ENCODE peak calls at places on chromosomes 13 and 19, in six cellular contexts. T is ovary, J is H1, M is HCT116, S is A549, U is heart left ventricle. L is an unnamed sample. For H3K4me1, the result is how much of the 10 kb centered on the place peaks cover.

GRCh38 chr19:51364200-51365106 is 1.7 kb downstream of the ETFB start:
- DNase-seq in U (no peak), J (no peak), T (no peak), M (no peak), S (peak), L (no peak)

GRCh38 chr19:38024991-38025716 is 118.1 kb downstream of the SIPA1L3 start:
- DNase-seq in S (no peak), T (no peak), U (no peak), M (no peak), J (no peak), L (no peak)

GRCh38 chr19:30369833-30370232 is 2.4 kb upstream of the ZNF536 start:
- DNase-seq in J (no peak), T (no peak), M (no peak), S (no peak), U (no peak), L (no peak)

GRCh38 chr19:39237200-39238184 is 7.3 kb downstream of the IFNL3 start:
- DNase-seq in M (peak), S (peak), J (no peak), T (no peak), U (no peak), L (peak)

GRCh38 chr19:23554548-23554947 is 132.5 kb downstream of the ZNF675 start:
- DNase-seq in J (no peak), S (no peak), T (no peak), M (no peak), U (no peak), L (no peak)

GRCh38 chr19:16327911-16328823 is 3.5 kb downstream of the KLF2 start:
- DNase-seq in T (peak), U (peak), M (no peak), J (no peak), S (peak), L (peak)

GRCh38 chr13:44471686-44472085 is 98.1 kb downstream of the SERP2 start:
- DNase-seq in T (no peak), S (peak), J (no peak), M (no peak), U (no peak), L (no peak)

GRCh38 chr13:108987945-108988344 is 358.5 kb downstream of the MYO16 start:
- DNase-seq in J (no peak), M (no peak), U (no peak), S (no peak), T (no peak), L (no peak)

GRCh38 chr19:50325310-50326100 is 3.7 kb downstream of the KCNC3 start:
- DNase-seq in U (peak), M (peak), J (peak), T (no peak), S (peak), L (no peak)

GRCh38 chr19:43432866-43433673 is 18.4 kb downstream of the TEX101 start:
- DNase-seq in M (peak), S (peak), J (peak), U (peak), T (no peak), L (no peak)

GRCh38 chr19:49889687-49890348 is 6.9 kb downstream of the IL4I1 start:
- DNase-seq in T (peak), U (peak), S (peak), M (peak), J (peak), L (peak)

GRCh38 chr19:20247016-20247683 is 80.1 kb downstream of the ZNF486 start:
- DNase-seq in J (no peak), M (no peak), S (no peak), T (peak), U (no peak), L (no peak)

GRCh38 chr13:73544175-73544574 is 485.4 kb downstream of the KLF5 start:
- DNase-seq in U (no peak), J (no peak), S (peak), T (no peak), M (no peak), L (no peak)

GRCh38 chr13:34155931-34156607 is 338.1 kb downstream of the RFC3 start:
- DNase-seq in U (no peak), J (no peak), M (peak), S (peak), T (no peak), L (no peak)

GRCh38 chr13:93559718-93560117 is 333.1 kb downstream of the GPC6 start:
- DNase-seq in J (no peak), U (no peak), S (peak), M (no peak), T (no peak), L (no peak)

GRCh38 chr13:49023441-49023840 is 47.7 kb downstream of the FNDC3A start:
- DNase-seq in M (peak), T (no peak), S (peak), U (no peak), J (no peak), L (no peak)

GRCh38 chr19:29662604-29663404 is 2.5 kb upstream of the PLEKHF1 start:
- DNase-seq in S (peak), J (no peak), U (peak), T (peak), M (no peak), L (peak)

DNA sequence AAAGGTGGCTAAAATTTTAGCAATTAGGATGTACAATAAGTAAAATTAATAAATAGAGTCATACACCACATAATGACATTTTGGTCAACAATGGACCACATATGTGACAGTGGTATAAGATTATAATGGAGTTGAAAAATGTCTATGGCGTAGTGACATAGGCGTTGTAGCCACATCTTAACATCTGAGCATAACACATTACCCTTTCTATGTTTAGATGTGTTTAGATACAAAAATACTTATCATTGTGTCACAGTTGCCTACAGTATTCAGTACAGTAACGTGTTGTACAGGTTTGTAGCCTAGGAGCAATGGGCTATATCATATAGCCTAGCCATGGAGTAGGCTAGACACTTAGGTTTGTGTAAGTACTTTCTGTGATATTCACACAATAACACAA is 111.2 kb downstream of the LRCH1 start:
- DNase-seq in T (no peak), J (no peak), M (no peak), U (no peak), S (no peak), L (no peak)
- H3K4me1 ChIP-seq in T (under half), J (under half), M (under half), U (under half), S (half or more), L (under half)

GRCh38 chr19:17560205-17560595 is 4.8 kb downstream of the COLGALT1 start:
- DNase-seq in U (peak), J (no peak), S (peak), M (no peak), T (no peak), L (no peak)
- H3K4me1 ChIP-seq in U (under half), J (under half), S (under half), M (under half), T (under half), L (under half)

GRCh38 chr13:51245583-51245982 is 23.4 kb downstream of the FAM124A start:
- DNase-seq in M (no peak), T (no peak), J (no peak), U (no peak), S (no peak), L (no peak)
- H3K4me1 ChIP-seq in M (under half), T (under half), J (under half), U (under half), S (under half), L (under half)

GRCh38 chr13:111210945-111211469 is 95.9 kb downstream of the ARHGEF7 start:
- DNase-seq in T (no peak), J (no peak), S (no peak), U (no peak), M (no peak), L (no peak)
- H3K4me1 ChIP-seq in T (under half), J (under half), S (under half), U (under half), M (under half), L (under half)

DNA sequence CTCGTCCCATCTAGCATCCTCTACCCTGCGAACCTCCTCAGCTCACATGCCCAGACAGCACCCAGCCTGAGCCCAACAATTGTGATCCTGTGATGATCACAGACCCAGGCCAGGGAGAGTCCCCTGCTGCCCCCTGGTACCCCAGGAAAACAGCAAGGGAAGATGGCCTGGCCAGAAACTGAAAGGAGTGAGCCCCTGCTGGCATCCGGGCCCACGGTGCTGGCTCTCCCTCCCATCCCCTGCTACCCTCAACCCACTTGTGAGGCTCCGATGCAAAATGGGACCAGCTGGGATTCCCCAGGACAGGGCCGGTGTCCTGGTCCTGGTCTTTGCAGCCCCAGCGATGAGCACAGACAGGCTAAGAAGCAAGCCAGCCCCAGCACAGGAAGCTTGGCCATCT is 14.1 kb downstream of the RANBP3 start:
- DNase-seq in S (no peak), T (no peak), J (no peak), M (no peak), U (no peak), L (no peak)
- H3K4me1 ChIP-seq in S (under half), T (under half), J (under half), M (under half), U (under half), L (under half)

DNA sequence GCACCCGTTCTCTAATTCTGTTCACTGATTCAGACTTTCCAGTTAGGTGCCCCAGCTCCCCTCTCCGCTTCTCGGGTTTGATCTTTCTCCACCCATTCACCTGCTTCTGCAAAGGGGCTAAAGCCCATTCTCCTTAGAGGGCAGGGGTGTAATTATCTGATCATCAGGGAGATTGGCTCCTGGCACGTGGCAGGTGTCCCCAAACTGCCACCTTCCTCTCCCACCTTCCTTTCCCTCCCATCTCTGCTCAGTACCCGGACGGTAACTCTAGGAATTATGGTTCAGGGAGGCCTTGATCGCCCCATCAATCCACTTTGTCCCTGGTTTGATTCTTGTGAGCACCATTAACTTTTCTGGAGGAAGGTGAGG is 212 bp downstream of the FFAR1 start:
- DNase-seq in M (no peak), S (no peak), T (no peak), U (no peak), J (no peak), L (peak)
- H3K4me1 ChIP-seq in M (under half), S (under half), T (under half), U (under half), J (under half), L (under half)

L was measured in breast epithelium.